ENCODE peak calls at places on chromosomes 3 and 15, in six cellular contexts. D is H1, V is HCT116, F is SK-N-SH, A is HepG2, B is GM12878. I is an unnamed sample.

GRCh38 chr3:190621971-190622370 is 108.1 kb downstream of the IL1RAP start:
- DNase-seq in V (no peak), F (no peak), D (no peak), A (no peak), B (no peak), I (no peak)

GRCh38 chr15:28021281-28022039 is 77.7 kb downstream of the OCA2 start:
- DNase-seq in D (peak), B (no peak), F (peak), A (peak), V (peak), I (peak)

GRCh38 chr3:188901126-188901525 is 270.6 kb upstream of the TPRG1 start:
- DNase-seq in D (no peak), A (no peak), F (no peak), B (no peak), V (no peak), I (no peak)

GRCh38 chr15:55526559-55527036 is 18.6 kb upstream of the DNAAF4 start:
- DNase-seq in V (peak), B (no peak), A (peak), F (peak), D (no peak), I (no peak)

GRCh38 chr3:179933079-179933478 is 103.7 kb downstream of the PEX5L start:
- DNase-seq in F (no peak), B (no peak), D (no peak), V (no peak), A (no peak), I (no peak)

GRCh38 chr15:94674251-94674650 is 442.9 kb downstream of the MCTP2 start:
- DNase-seq in A (no peak), V (no peak), B (no peak), F (no peak), D (no peak), I (no peak)

GRCh38 chr3:46930945-46931403 is 45.6 kb downstream of the CCDC12 start:
- DNase-seq in V (no peak), F (no peak), B (no peak), D (no peak), A (no peak), I (peak)

GRCh38 chr15:50452927-50453326 is 28.7 kb downstream of the USP8 start:
- DNase-seq in F (no peak), D (no peak), A (no peak), V (no peak), B (no peak), I (no peak)

GRCh38 chr3:72223116-72223515 is 438.2 kb upstream of the PROK2 start:
- DNase-seq in B (no peak), V (no peak), A (no peak), D (no peak), F (no peak), I (no peak)

GRCh38 chr3:7565574-7565973 is 704.7 kb downstream of the GRM7 start:
- DNase-seq in D (no peak), V (no peak), F (no peak), B (no peak), A (no peak), I (no peak)

GRCh38 chr3:170522171-170522570 is 63.7 kb downstream of the SLC7A14 start:
- DNase-seq in F (no peak), A (no peak), V (no peak), B (no peak), D (no peak), I (no peak)

GRCh38 chr15:62920569-62921502 is 121.7 kb upstream of the TPM1 start:
- DNase-seq in A (no peak), F (no peak), B (no peak), D (no peak), V (no peak), I (no peak)

GRCh38 chr3:163056874-163057497 is 1560.4 kb downstream of the OTOL1 start:
- DNase-seq in A (peak), F (peak), B (no peak), V (peak), D (no peak), I (peak)

GRCh38 chr3:108403921-108404320 is 106.5 kb downstream of the MYH15 start:
- DNase-seq in A (no peak), B (no peak), F (no peak), D (no peak), V (no peak), I (no peak)

GRCh38 chr3:193830791-193831191 is 237.8 kb downstream of the OPA1 start:
- DNase-seq in A (no peak), B (no peak), D (no peak), V (no peak), F (no peak), I (no peak)

GRCh38 chr15:55268054-55268695 is 21.4 kb downstream of the RAB27A start:
- DNase-seq in A (no peak), F (no peak), V (no peak), B (no peak), D (no peak), I (no peak)

GRCh38 chr3:49911611-49912010 is 7.9 kb upstream of the MST1R start:
- DNase-seq in D (no peak), A (no peak), F (peak), B (no peak), V (no peak), I (no peak)

GRCh38 chr15:78200276-78200930 is 34.0 kb downstream of the ACSBG1 start:
- DNase-seq in A (no peak), V (no peak), B (no peak), D (no peak), F (peak), I (no peak)

DNA sequence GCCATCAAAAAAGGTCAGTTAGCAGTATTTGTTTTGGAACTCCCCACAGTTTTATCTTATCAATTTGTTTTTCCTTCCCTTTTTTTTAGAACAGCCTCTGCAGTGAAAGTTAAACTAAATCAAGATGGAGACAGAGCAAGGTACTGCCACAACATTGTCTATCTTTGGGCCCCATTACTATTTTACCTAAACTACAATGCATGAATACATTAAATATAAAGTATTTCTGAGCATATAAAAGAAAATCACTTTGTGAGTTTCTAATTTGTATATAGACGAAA is 139.5 kb downstream of the MEIS2 start:
- DNase-seq in F (no peak), A (no peak), V (no peak), D (no peak), B (no peak), I (no peak)
- TF ChIP-seq JUND in F (no peak), A (no peak), V (no peak), D (no peak), B (no peak), I (no peak)

GRCh38 chr3:134029256-134029733 is 430 bp downstream of the SLCO2A1 start:
- DNase-seq in V (no peak), D (no peak), F (peak), B (no peak), A (no peak), I (peak)
- TF ChIP-seq JUND in V (no peak), D (no peak), F (no peak), B (no peak), A (peak), I (no peak)

GRCh38 chr15:25683911-25684310 is 179.2 kb downstream of the ATP10A start:
- DNase-seq in V (no peak), B (no peak), A (no peak), D (no peak), F (no peak), I (no peak)
- TF ChIP-seq JUND in V (no peak), B (no peak), A (no peak), D (peak), F (no peak), I (no peak)

DNA sequence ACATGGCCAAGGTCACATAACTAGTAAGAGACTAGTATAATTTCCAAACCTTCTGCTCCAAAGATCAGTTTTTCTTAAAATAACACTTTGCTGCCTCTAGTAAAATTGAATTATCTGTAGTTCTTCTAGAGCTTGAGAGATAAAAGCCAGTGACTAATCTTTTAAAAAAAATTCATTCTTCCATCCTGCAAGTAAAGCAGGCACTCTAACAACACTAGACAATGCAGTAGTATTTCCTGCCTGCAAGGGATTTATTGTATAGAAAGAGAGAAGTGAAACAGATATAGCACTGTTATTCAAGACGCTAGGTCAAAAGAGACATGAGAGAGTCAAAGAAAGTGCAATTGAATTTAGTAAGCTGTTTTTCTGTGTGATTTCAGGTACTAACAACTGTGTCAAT is 159.5 kb upstream of the TBC1D5 start:
- DNase-seq in D (no peak), B (no peak), F (no peak), V (no peak), A (no peak), I (no peak)
- TF ChIP-seq JUND in D (no peak), B (no peak), F (no peak), V (no peak), A (no peak), I (no peak)

DNA sequence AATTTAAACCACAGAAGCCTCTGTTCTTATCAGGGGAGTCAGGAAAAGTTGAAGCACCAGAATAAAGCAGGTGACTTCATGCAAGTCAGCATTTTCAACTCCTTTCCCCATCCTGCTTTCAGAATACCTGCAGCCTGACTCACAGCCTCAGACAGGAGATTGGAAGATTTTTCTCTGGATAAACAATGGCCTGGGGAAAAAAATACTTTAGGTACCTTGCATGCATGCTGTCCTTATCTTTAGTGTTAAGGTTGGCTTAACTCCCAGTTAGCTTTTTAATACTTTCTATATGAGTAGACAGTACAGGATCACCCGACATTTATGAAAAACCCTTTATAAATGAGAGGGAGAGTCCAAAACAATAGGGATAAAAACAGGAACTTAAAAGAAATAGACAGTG is 53.6 kb downstream of the PAK2 start:
- DNase-seq in F (peak), B (no peak), D (no peak), A (peak), V (peak), I (peak)
- TF ChIP-seq JUND in F (peak), B (no peak), D (no peak), A (no peak), V (peak), I (peak)

DNA sequence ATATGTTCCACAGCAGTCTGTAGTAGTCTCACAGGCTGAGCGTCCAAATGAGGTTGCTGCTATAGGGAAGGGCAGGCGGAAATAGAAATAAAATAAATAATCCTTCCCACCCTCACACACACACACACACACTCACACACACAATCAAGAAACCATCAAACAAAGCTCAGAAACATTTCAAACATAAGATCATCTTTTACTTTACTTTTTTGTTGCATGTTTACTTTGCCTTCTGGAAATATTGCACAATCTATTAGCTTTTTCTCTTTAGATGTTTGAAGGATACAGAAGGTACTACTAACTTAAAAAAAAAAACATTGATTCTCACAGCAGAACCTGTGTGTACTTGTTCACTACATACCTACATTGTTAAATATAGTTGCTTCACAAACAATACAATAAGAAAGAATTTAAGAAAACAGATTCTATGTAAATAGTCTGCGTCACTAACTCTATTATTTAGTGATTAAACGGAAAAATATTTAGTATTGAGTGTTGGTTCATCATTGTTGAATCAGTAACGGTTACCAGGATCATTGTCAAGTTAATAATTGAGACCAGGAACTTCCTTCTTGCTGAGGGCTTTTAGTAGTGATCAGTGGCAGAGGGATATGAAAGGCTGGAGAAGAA is 20.5 kb downstream of the ALCAM start:
- DNase-seq in V (no peak), D (no peak), F (no peak), A (peak), B (no peak), I (peak)
- TF ChIP-seq JUND in V (no peak), D (no peak), F (no peak), A (peak), B (no peak), I (no peak)

I was measured in T47D.